ENCODE peak calls at places on chromosome X, in nine cellular contexts. One of them, this sample, is unnamed.

GRCh38 chrX:18354369-18355329 is at the start of gene SCML2:
- DNase-seq in hypothalamus: peak
- DNase-seq in stimulated activated CD4-positive, alpha-beta T cell treated with anti-CD3 and anti-CD28 coated beads, Interleukin-1b, Interleukin-23, amount 100 ng/mL, for 4 hours: peak
- DNase-seq in NCI-H510A treated with DMSO at 0.1 percent for 48 hours: peak
- DNase-seq in endothelial cell: peak
- DNase-seq in EL: peak
- DNase-seq in astrocyte of the hippocampus: peak
- DNase-seq in RPMI7951: peak
- DNase-seq in HL-60: peak
- DNase-seq in this sample: peak

GRCh38 chrX:140866446-140866845 is 135.9 kb upstream of the SPANXB1 start:
- DNase-seq in hypothalamus: no peak
- DNase-seq in stimulated activated CD4-positive, alpha-beta T cell treated with anti-CD3 and anti-CD28 coated beads, Interleukin-1b, Interleukin-23, amount 100 ng/mL, for 4 hours: no peak
- DNase-seq in NCI-H510A treated with DMSO at 0.1 percent for 48 hours: no peak
- DNase-seq in endothelial cell: no peak
- DNase-seq in EL: peak
- DNase-seq in astrocyte of the hippocampus: no peak
- DNase-seq in RPMI7951: no peak
- DNase-seq in HL-60: no peak
- DNase-seq in this sample: peak

GRCh38 chrX:11908371-11908770 is 150.3 kb downstream of the MSL3 start:
- DNase-seq in hypothalamus: no peak
- DNase-seq in stimulated activated CD4-positive, alpha-beta T cell treated with anti-CD3 and anti-CD28 coated beads, Interleukin-1b, Interleukin-23, amount 100 ng/mL, for 4 hours: no peak
- DNase-seq in NCI-H510A treated with DMSO at 0.1 percent for 48 hours: no peak
- DNase-seq in endothelial cell: peak
- DNase-seq in EL: peak
- DNase-seq in astrocyte of the hippocampus: peak
- DNase-seq in RPMI7951: peak
- DNase-seq in HL-60: peak
- DNase-seq in this sample: peak

GRCh38 chrX:154428176-154429171 is at the start of gene ATP6AP1:
- DNase-seq in hypothalamus: peak
- DNase-seq in stimulated activated CD4-positive, alpha-beta T cell treated with anti-CD3 and anti-CD28 coated beads, Interleukin-1b, Interleukin-23, amount 100 ng/mL, for 4 hours: peak
- DNase-seq in NCI-H510A treated with DMSO at 0.1 percent for 48 hours: peak
- DNase-seq in endothelial cell: peak
- DNase-seq in EL: peak
- DNase-seq in astrocyte of the hippocampus: peak
- DNase-seq in RPMI7951: peak
- DNase-seq in HL-60: peak
- DNase-seq in this sample: peak

GRCh38 chrX:70247252-70247651 is 12.8 kb downstream of the P2RY4 start:
- DNase-seq in hypothalamus: no peak
- DNase-seq in stimulated activated CD4-positive, alpha-beta T cell treated with anti-CD3 and anti-CD28 coated beads, Interleukin-1b, Interleukin-23, amount 100 ng/mL, for 4 hours: no peak
- DNase-seq in NCI-H510A treated with DMSO at 0.1 percent for 48 hours: no peak
- DNase-seq in endothelial cell: no peak
- DNase-seq in EL: no peak
- DNase-seq in astrocyte of the hippocampus: no peak
- DNase-seq in RPMI7951: no peak
- DNase-seq in HL-60: no peak
- DNase-seq in this sample: no peak

GRCh38 chrX:110425222-110425621 is 66.6 kb downstream of the RTL9 start:
- DNase-seq in hypothalamus: no peak
- DNase-seq in stimulated activated CD4-positive, alpha-beta T cell treated with anti-CD3 and anti-CD28 coated beads, Interleukin-1b, Interleukin-23, amount 100 ng/mL, for 4 hours: no peak
- DNase-seq in NCI-H510A treated with DMSO at 0.1 percent for 48 hours: no peak
- DNase-seq in endothelial cell: no peak
- DNase-seq in EL: no peak
- DNase-seq in astrocyte of the hippocampus: no peak
- DNase-seq in RPMI7951: peak
- DNase-seq in HL-60: no peak
- DNase-seq in this sample: no peak

GRCh38 chrX:48025561-48025960 is 18.8 kb downstream of the SPACA5 start:
- DNase-seq in hypothalamus: peak
- DNase-seq in stimulated activated CD4-positive, alpha-beta T cell treated with anti-CD3 and anti-CD28 coated beads, Interleukin-1b, Interleukin-23, amount 100 ng/mL, for 4 hours: no peak
- DNase-seq in NCI-H510A treated with DMSO at 0.1 percent for 48 hours: peak
- DNase-seq in endothelial cell: peak
- DNase-seq in EL: peak
- DNase-seq in astrocyte of the hippocampus: peak
- DNase-seq in RPMI7951: peak
- DNase-seq in HL-60: peak
- DNase-seq in this sample: peak

GRCh38 chrX:22462959-22463358 is 190.2 kb downstream of the CBLL2 start:
- DNase-seq in hypothalamus: no peak
- DNase-seq in stimulated activated CD4-positive, alpha-beta T cell treated with anti-CD3 and anti-CD28 coated beads, Interleukin-1b, Interleukin-23, amount 100 ng/mL, for 4 hours: no peak
- DNase-seq in NCI-H510A treated with DMSO at 0.1 percent for 48 hours: no peak
- DNase-seq in endothelial cell: no peak
- DNase-seq in EL: no peak
- DNase-seq in astrocyte of the hippocampus: no peak
- DNase-seq in RPMI7951: no peak
- DNase-seq in HL-60: no peak
- DNase-seq in this sample: no peak